ENCODE peak calls at places on chromosomes 2 and 18, in five cellular contexts. W is naive B cell; G is EL; J is breast epithelium; S is activated naive CD4-positive, alpha-beta T cell treated with anti-CD3 and anti-CD28 coated beads, Interleukin-2, amount 10 ng/mL, durations not matched to agents 7 days and 5 days. N is an unnamed sample.

GRCh38 chr2:179340678-179341077 is 76.0 kb upstream of the SESTD1 start:
- DNase-seq in W (peak), G (no peak), S (peak), J (no peak), N (peak)

GRCh38 chr2:196758474-196759377 is 40.8 kb downstream of the GTF3C3 start:
- DNase-seq in G (peak), W (no peak), J (no peak), S (no peak), N (peak)

GRCh38 chr18:69444221-69444620 is 43.5 kb downstream of the DOK6 start:
- DNase-seq in W (no peak), J (no peak), S (no peak), G (no peak), N (no peak)

GRCh38 chr2:180367831-180368230 is 360.7 kb upstream of the CWC22 start:
- DNase-seq in W (no peak), S (no peak), J (no peak), G (no peak), N (peak)

GRCh38 chr18:71075147-71075546 is 786.3 kb downstream of the SOCS6 start:
- DNase-seq in J (no peak), G (no peak), W (no peak), S (no peak), N (no peak)

GRCh38 chr2:72893594-72894319 is 6.5 kb downstream of the SPR start:
- DNase-seq in W (no peak), G (peak), S (peak), J (no peak), N (peak)

GRCh38 chr18:41128545-41128944 is 826.5 kb upstream of the PIK3C3 start:
- DNase-seq in J (no peak), G (no peak), S (no peak), W (no peak), N (peak)

GRCh38 chr18:61606759-61607158 is 273.5 kb downstream of the CDH20 start:
- DNase-seq in J (peak), W (no peak), S (no peak), G (peak), N (peak)

GRCh38 chr2:200765139-200765951 is 46.4 kb upstream of the BZW1 start:
- DNase-seq in S (no peak), W (no peak), G (peak), J (no peak), N (peak)

GRCh38 chr18:79596451-79597175 is 83.0 kb upstream of the CTDP1 start:
- DNase-seq in G (no peak), J (no peak), W (no peak), S (peak), N (no peak)

GRCh38 chr18:24064701-24065100 is 50.1 kb downstream of the TTC39C start:
- DNase-seq in S (no peak), W (no peak), G (no peak), J (no peak), N (no peak)

GRCh38 chr2:164766931-164767330 is 74.7 kb downstream of the COBLL1 start:
- DNase-seq in G (no peak), S (no peak), J (no peak), W (no peak), N (no peak)

GRCh38 chr18:47397671-47398319 is 146.3 kb upstream of the SKOR2 start:
- DNase-seq in G (no peak), S (peak), W (no peak), J (no peak), N (no peak)

GRCh38 chr2:237939251-237939650 is 27.6 kb upstream of the UBE2F start:
- DNase-seq in J (no peak), G (no peak), W (no peak), S (no peak), N (peak)

GRCh38 chr2:226794077-226794670 is 5.4 kb downstream of the IRS1 start:
- DNase-seq in W (no peak), S (no peak), J (no peak), G (peak), N (peak)

GRCh38 chr18:40096675-40097074 is 1858.4 kb upstream of the PIK3C3 start:
- DNase-seq in G (no peak), J (no peak), S (no peak), W (no peak), N (no peak)

GRCh38 chr2:237962432-237963084 is 4.3 kb upstream of the UBE2F start:
- DNase-seq in S (no peak), G (no peak), J (no peak), W (no peak), N (no peak)

GRCh38 chr2:134717706-134718094 is 1.1 kb downstream of the TMEM163 start:
- DNase-seq in J (no peak), W (no peak), G (no peak), S (no peak), N (no peak)